ENCODE peak calls at places on chromosomes 5 and 9, in ten cellular contexts. L is hepatocyte, U is progenitor cell of endocrine pancreas, Z is HCT116, A is lower lobe of right lung, O is PC-9, Q is mammary epithelial cell, G is brain microvascular endothelial cell, T is AG04450, D is Calu3. E is an unnamed sample.

GRCh38 chr9:133525677-133526076 is 918 bp upstream of the MYMK start:
- DNase-seq in G (no peak), D (no peak), A (no peak), Z (no peak), O (no peak), L (no peak), U (no peak), Q (no peak), T (no peak), E (no peak)

GRCh38 chr5:65817936-65818335 is 95.9 kb downstream of the NLN start:
- DNase-seq in Q (no peak), A (no peak), G (no peak), Z (no peak), T (no peak), U (no peak), O (no peak), L (no peak), D (no peak), E (no peak)

GRCh38 chr5:45017568-45017967 is 208.8 kb downstream of the MRPS30 start:
- DNase-seq in G (no peak), Q (no peak), O (no peak), U (no peak), A (no peak), D (no peak), Z (no peak), L (no peak), T (no peak), E (no peak)

GRCh38 chr5:34660444-34660843 is 4.3 kb downstream of the RAI14 start:
- DNase-seq in O (peak; percentile 71), Z (no peak), L (no peak), G (peak; percentile 94), D (peak; percentile 11), U (no peak), Q (no peak), A (no peak), T (peak; percentile 97), E (no peak)

GRCh38 chr9:129235931-129236331 is 57.9 kb upstream of the IER5L start:
- DNase-seq in L (no peak), O (no peak), T (no peak), G (no peak), D (no peak), A (peak; percentile 41), Q (no peak), U (no peak), Z (no peak), E (no peak)

GRCh38 chr9:2583308-2584013 is 38.1 kb upstream of the VLDLR start:
- DNase-seq in T (no peak), L (no peak), G (no peak), Z (no peak), O (no peak), D (no peak), A (no peak), U (no peak), Q (peak; percentile 51), E (no peak)

GRCh38 chr9:78288214-78288892 is 8.6 kb upstream of the PSAT1 start:
- DNase-seq in U (no peak), O (no peak), G (no peak), D (no peak), L (no peak), Q (peak; percentile 86), A (no peak), T (no peak), Z (no peak), E (no peak)

GRCh38 chr9:71740199-71740598 is 28.1 kb downstream of the CEMIP2 start:
- DNase-seq in Z (no peak), G (no peak), U (no peak), O (peak; percentile 75), Q (no peak), A (no peak), L (no peak), T (no peak), D (no peak), E (no peak)

GRCh38 chr9:99336005-99336404 is 113.9 kb downstream of the SEC61B start:
- DNase-seq in O (no peak), Q (no peak), G (no peak), U (no peak), A (no peak), Z (no peak), L (no peak), D (no peak), T (no peak), E (no peak)

GRCh38 chr5:157983906-157984551 is 125.1 kb upstream of the CLINT1 start:
- DNase-seq in Q (no peak), T (no peak), L (no peak), Z (no peak), O (no peak), A (no peak), G (no peak), U (no peak), D (no peak), E (no peak)

GRCh38 chr9:4226331-4227250 is 73.3 kb downstream of the GLIS3 start:
- DNase-seq in T (no peak), O (no peak), A (no peak), Q (no peak), U (no peak), D (no peak), Z (no peak), L (no peak), G (no peak), E (no peak)

GRCh38 chr9:98521141-98521540 is 187.6 kb downstream of the GABBR2 start:
- DNase-seq in L (no peak), U (no peak), A (no peak), T (no peak), D (no peak), Q (peak; percentile 23), Z (no peak), O (no peak), G (peak; percentile 54), E (no peak)

DNA sequence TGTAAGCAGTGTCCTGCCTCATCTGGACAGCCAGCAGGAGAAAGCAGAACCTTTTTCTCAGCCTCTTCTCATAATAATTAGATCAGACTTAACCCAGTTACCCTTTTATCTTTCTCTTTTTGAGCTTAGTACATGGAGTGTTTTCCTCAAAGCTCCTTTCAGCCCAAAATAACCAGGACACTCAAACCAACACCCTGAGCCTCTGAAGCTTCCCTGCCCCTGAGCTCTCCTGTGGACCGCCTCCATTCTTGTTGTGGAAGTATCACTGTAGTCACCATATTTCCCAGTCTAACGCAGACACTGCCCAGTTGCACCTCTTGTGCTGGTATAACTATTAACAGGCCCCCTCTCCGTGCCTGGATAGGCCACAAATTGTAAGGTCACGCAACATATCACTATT is 53.8 kb upstream of the ZNF622 start:
- DNase-seq in L (no peak), G (no peak), A (no peak), D (no peak), O (no peak), T (no peak), Z (no peak), U (no peak), Q (no peak), E (no peak)
- TF ChIP-seq CTCF in L (no peak), G (no peak), A (no peak), D (no peak), O (no peak), T (no peak), Z (no peak), U (no peak), Q (no peak), E (no peak)

DNA sequence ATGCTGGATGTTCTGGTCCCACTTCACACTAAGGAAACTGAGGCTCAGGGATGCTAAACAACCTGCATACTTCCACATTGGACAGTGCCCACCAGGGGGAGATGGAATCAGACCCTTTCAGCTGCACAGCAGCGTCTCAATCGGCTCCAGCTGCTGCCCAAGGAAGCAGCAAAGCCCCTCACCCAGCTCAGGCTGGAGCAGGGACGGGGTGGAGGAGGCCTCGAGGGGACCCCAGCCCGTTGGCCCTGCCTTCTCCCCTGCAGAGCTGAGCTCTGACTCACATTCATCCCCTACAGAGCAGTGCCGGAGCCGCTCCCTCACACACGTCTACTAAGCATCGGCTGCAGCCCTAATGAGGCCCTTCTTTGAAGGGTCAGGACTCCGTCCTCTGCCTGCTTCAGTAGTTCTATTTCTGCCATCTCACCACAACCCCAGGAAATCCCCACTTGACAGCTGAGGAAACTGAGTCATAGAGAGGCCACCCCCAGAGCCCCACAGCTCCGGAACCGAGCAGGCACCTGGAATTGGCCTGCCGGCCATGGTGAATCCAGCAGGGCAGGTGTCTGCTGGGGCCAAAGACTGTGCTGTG is 21.5 kb upstream of the SUSD3 start:
- DNase-seq in Q (no peak), L (no peak), O (no peak), A (no peak), Z (no peak), D (no peak), G (no peak), U (no peak), T (no peak), E (no peak)
- TF ChIP-seq CTCF in Q (no peak), L (peak; percentile 13), O (no peak), A (no peak), Z (no peak), D (no peak), G (peak; percentile 15), U (peak; percentile 26), T (no peak), E (no peak)

GRCh38 chr9:68998812-68999211 is 15.1 kb downstream of the PRKACG start:
- DNase-seq in Z (no peak), A (no peak), L (no peak), O (no peak), T (no peak), G (no peak), Q (no peak), D (no peak), U (no peak), E (no peak)

GRCh38 chr9:69001921-69002320 is 12.0 kb downstream of the PRKACG start:
- DNase-seq in D (no peak), G (no peak), Q (no peak), A (no peak), O (no peak), L (no peak), U (no peak), Z (no peak), T (no peak), E (no peak)

GRCh38 chr9:68998344-68998743 is 15.6 kb downstream of the PRKACG start:
- DNase-seq in L (no peak), G (no peak), A (no peak), Z (no peak), Q (no peak), U (no peak), T (no peak), O (no peak), D (no peak), E (no peak)

GRCh38 chr9:68997676-68998075 is 16.2 kb downstream of the PRKACG start:
- DNase-seq in G (no peak), D (no peak), L (no peak), Q (no peak), O (no peak), A (no peak), U (no peak), Z (no peak), T (no peak), E (no peak)

GRCh38 chr9:68999393-69000105 is 14.4 kb downstream of the PRKACG start:
- DNase-seq in D (peak; percentile 66), Z (peak; percentile 61), O (no peak), T (peak; percentile 24), A (peak; percentile 46), L (peak; percentile 86), G (peak; percentile 76), Q (peak; percentile 54), U (peak; percentile 46), E (peak; percentile 57)
- TF ChIP-seq CTCF in D (peak; percentile 72), Z (peak; percentile 81), O (peak; percentile 69), T (peak; percentile 90), A (peak; percentile 82), L (peak; percentile 88), G (peak; percentile 90), Q (peak; percentile 97), U (peak; percentile 82), E (peak; percentile 86)

DNA sequence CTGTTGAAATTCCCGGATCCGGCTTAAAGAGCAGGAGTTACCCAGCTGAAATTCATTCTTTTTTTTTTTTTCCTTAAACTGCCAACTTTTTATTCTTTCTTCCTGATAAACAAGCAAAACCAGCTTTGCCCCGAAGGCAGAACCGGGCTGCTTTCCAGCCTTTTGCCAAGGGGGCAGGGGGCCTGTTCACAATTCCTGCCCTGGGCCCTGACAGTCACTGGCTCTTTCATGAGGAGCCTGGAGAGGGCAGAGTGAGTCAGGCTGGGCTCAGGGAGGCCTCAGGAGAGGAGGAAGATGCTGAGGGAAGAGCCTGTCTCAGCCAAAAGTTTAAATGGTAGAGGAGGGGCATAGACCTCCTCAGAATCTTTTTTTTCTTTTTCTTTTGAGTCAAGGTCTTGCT is 4.8 kb downstream of the GLIPR2 start:
- DNase-seq in D (no peak), T (no peak), L (no peak), A (no peak), Q (peak; percentile 25), Z (no peak), U (no peak), O (peak; percentile 51), G (no peak), E (no peak)
- TF ChIP-seq CTCF in D (no peak), T (peak; percentile 27), L (peak; percentile 36), A (peak; percentile 22), Q (peak; percentile 53), Z (peak; percentile 11), U (peak; percentile 12), O (no peak), G (peak; percentile 66), E (no peak)

E was measured in neural crest cell.